ENCODE peak calls at places on chromosome X, in four cellular contexts. V, S, X and Q are unnamed samples. For H3K9me3, the result is how much of the 10 kb centered on the place peaks cover.

GRCh38 chrX:7168366-7168765 is 20.4 kb upstream of the PUDP start:
- DNase-seq in X (no peak), S (no peak), V (no peak), Q (no peak)

GRCh38 chrX:131802836-131803626 is 220.1 kb upstream of the STK26 start:
- DNase-seq in X (peak), V (peak), S (no peak), Q (peak)

GRCh38 chrX:53682885-53683555 is 3.5 kb downstream of the HUWE1 start:
- DNase-seq in X (peak), S (peak), V (peak), Q (peak)

GRCh38 chrX:141301017-141301416 is 58.7 kb upstream of the SPANXC start:
- DNase-seq in X (no peak), S (no peak), V (no peak), Q (no peak)

GRCh38 chrX:47502591-47503222 is 19.7 kb upstream of the ZNF41 start:
- DNase-seq in X (peak), V (no peak), S (peak), Q (peak)

GRCh38 chrX:9576059-9576458 is 111.2 kb downstream of the TBL1X start:
- DNase-seq in V (no peak), S (no peak), X (no peak), Q (no peak)

GRCh38 chrX:150197388-150197787 is 165.7 kb upstream of the MAMLD1 start:
- DNase-seq in V (no peak), X (peak), S (no peak), Q (no peak)

GRCh38 chrX:29530520-29530919 is 684.8 kb upstream of the MAGEB2 start:
- DNase-seq in V (no peak), S (peak), X (peak), Q (peak)

GRCh38 chrX:8043121-8043520 is 115.9 kb upstream of the PNPLA4 start:
- DNase-seq in X (peak), V (no peak), S (no peak), Q (no peak)

GRCh38 chrX:47514553-47515235 is 31.7 kb upstream of the ZNF41 start:
- DNase-seq in X (peak), S (peak), V (no peak), Q (no peak)

GRCh38 chrX:130805906-130806305 is 97.1 kb downstream of the ENOX2 start:
- DNase-seq in S (no peak), V (no peak), X (peak), Q (no peak)

GRCh38 chrX:147846676-147847075 is 65.0 kb upstream of the FMR1 start:
- DNase-seq in X (no peak), S (no peak), V (no peak), Q (no peak)

GRCh38 chrX:149003863-149004660 is 501.0 kb downstream of the IDS start:
- DNase-seq in V (no peak), X (no peak), S (peak), Q (no peak)

GRCh38 chrX:132041016-132041415 is 17.9 kb downstream of the STK26 start:
- DNase-seq in X (peak), S (peak), V (no peak), Q (no peak)

GRCh38 chrX:8049827-8050226 is 121.2 kb downstream of the VCX2 start:
- DNase-seq in V (no peak), S (no peak), X (no peak), Q (no peak)

GRCh38 chrX:110600745-110601310 is 194.8 kb downstream of the CHRDL1 start:
- DNase-seq in X (no peak), S (no peak), V (no peak), Q (peak)

GRCh38 chrX:151875270-151876026 is 37.2 kb upstream of the MAGEA4 start:
- DNase-seq in S (no peak), V (no peak), X (peak), Q (no peak)

GRCh38 chrX:54230440-54231148 is 47.5 kb upstream of the FAM120C start:
- DNase-seq in V (no peak), X (no peak), S (peak), Q (no peak)

GRCh38 chrX:124030520-124030919 is 69.0 kb downstream of the STAG2 start:
- DNase-seq in V (no peak), S (no peak), X (peak), Q (peak)

GRCh38 chrX:109390556-109390955 is 91.3 kb downstream of the GUCY2F start:
- DNase-seq in V (no peak), X (peak), S (no peak), Q (no peak)

GRCh38 chrX:68995780-68996551 is 167.1 kb downstream of the EFNB1 start:
- DNase-seq in S (peak), V (no peak), X (peak), Q (no peak)

GRCh38 chrX:14380044-14380443 is 149.3 kb upstream of the GLRA2 start:
- DNase-seq in X (no peak), S (no peak), V (no peak), Q (no peak)

GRCh38 chrX:3820170-3820569 is 106.7 kb upstream of the PRKX start:
- DNase-seq in V (no peak), X (peak), S (peak), Q (peak)

GRCh38 chrX:34632404-34632803 is 24.7 kb downstream of the TMEM47 start:
- DNase-seq in S (no peak), V (no peak), X (no peak), Q (no peak)

GRCh38 chrX:54043696-54044125 is 562 bp downstream of the PHF8 start:
- DNase-seq in S (peak), X (peak), V (peak), Q (peak)

GRCh38 chrX:79366888-79367749 is at the start of gene ITM2A:
- DNase-seq in V (no peak), X (peak), S (no peak), Q (no peak)

GRCh38 chrX:21700289-21700688 is 42.2 kb upstream of the KLHL34 start:
- DNase-seq in V (no peak), X (no peak), S (no peak), Q (no peak)

GRCh38 chrX:21702725-21703228 is 44.6 kb upstream of the KLHL34 start:
- DNase-seq in X (no peak), S (no peak), V (no peak), Q (no peak)

GRCh38 chrX:21700967-21701366 is 42.8 kb upstream of the KLHL34 start:
- DNase-seq in X (no peak), S (no peak), V (no peak), Q (no peak)

DNA sequence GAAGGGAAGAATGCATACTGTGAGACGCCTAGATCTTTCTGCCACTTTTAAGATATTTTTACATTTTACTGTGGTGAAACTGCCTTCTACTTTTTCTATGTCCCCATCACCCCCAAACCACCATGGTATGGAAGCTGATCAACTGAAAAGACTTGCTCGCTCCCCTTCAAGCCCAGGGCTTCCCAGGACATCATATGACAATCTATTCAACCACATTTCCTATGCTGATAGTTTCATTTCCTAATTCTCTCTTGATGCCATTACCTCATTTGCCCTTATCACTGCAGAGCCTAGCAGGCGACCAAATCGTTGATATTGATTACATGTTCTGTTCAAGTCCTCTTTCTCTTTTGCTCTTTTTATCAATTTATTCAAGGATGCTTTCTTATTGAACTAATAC is 40.1 kb upstream of the KLHL34 start:
- DNase-seq in X (no peak), V (no peak), S (no peak), Q (no peak)
- H3K9me3 ChIP-seq in X (under half), V (under half), S (under half), Q (under half)

DNA sequence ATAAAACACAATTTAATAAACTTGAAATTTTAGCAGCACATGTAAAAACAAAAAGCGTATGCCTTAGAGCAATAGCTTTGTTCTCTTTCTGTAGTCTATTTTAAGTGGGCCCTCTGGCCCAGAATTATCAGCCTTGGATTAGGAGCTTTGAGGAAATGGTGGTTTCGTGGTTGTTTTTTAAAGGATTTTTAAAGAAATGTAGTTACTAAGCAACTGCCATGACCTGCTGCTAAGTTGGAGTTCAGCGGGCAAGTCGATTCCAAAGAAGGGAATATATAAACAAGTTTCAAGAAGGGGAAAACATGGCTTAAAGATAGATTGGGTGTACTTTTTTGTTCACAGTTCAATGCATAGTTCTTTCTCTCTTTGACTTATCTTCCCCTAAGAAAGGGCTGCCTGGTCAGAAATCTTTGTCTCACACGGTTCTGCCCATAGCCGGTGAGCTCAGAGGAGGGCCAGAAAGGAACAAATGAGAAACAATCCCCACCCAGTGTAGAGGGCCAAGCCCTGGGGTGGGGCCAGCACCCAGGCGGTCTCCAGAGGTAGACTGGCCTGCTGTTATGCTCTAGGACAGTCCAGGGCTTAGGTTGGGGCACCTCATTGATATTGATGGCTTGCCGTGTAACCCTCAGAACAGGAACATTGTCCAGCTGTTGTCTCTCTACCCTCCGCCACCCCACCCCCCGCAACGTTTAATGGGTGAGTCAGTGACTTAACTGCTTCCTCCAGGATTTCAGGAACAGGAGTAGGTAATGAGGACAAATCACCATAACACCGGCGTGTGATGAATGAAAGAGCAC is 32.5 kb downstream of the DLG3 start:
- DNase-seq in V (no peak), X (peak), S (peak), Q (peak)
- H3K4me3 ChIP-seq in V (no peak), X (no peak), S (no peak), Q (peak)

DNA sequence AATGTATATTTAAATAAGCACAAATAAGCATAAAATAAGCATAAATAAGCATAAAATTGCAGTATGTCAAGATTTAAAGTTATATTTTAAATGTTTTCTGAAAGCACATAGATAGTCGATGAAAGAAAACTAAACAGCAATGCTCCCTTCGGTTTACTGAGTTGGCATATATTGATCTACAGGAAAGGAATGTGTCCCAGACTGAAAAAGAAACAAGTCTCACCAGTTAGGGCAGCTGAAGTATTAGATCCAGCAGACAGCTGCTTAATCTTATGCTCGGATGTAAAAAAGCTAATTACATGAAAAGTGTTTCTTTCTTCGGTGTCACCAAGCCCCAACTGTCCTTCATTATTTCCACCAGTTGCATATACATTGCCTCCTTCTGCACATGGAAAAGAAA is 8.7 kb downstream of the RPGR start:
- DNase-seq in V (no peak), S (no peak), X (no peak), Q (no peak)
- H3K4me2 ChIP-seq in V (no peak), S (no peak), X (no peak), Q (peak)

GRCh38 chrX:1222511-1223252 is 10.2 kb upstream of the CRLF2 start:
- DNase-seq in V (no peak), S (peak), X (peak), Q (peak)

GRCh38 chrX:1223253-1223621 is 10.8 kb upstream of the CRLF2 start:
- DNase-seq in S (no peak), V (no peak), X (no peak), Q (no peak)

GRCh38 chrX:1224954-1225353 is 12.5 kb upstream of the CRLF2 start:
- DNase-seq in S (no peak), X (no peak), V (no peak), Q (no peak)

GRCh38 chrX:1226249-1226648 is 13.8 kb upstream of the CRLF2 start:
- DNase-seq in X (no peak), V (no peak), S (no peak), Q (no peak)

DNA sequence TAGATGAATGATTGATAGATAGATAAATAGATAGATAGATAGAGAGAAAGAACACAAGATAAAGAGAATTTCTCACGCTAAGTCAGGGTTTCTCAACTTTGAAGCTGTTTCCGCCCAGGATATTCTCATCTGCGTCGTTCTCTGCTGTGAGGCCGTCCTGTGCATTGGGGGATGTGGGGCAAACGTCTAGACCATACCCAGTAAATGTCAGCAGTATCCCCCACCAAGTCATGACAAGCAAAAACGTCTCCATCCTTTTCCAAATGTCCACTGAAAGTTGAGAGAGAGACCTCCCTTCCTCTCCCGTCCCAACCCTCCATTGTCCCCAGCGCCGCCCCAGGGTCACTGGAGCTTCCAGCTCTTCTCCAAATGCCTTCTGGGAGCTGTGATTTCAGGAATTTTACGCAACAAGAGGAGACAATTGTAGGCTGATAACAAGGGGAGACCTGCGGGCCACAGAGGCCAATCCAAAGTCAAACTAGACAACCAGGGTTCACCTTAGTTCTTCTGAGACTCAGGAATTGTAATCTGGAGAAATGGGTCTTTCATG is 8.9 kb upstream of the CRLF2 start:
- DNase-seq in S (no peak), X (no peak), V (no peak), Q (no peak)
- H3K9me3 ChIP-seq in S (under half), X (under half), V (under half), Q (under half)

GRCh38 chrX:40576291-40576690 is 4.5 kb upstream of the ATP6AP2 start:
- DNase-seq in S (peak), V (no peak), X (no peak), Q (no peak)

GRCh38 chrX:40573763-40574162 is 7.0 kb upstream of the ATP6AP2 start:
- DNase-seq in X (peak), S (peak), V (peak), Q (no peak)

GRCh38 chrX:40571600-40571999 is 9.2 kb upstream of the ATP6AP2 start:
- DNase-seq in X (no peak), S (no peak), V (no peak), Q (no peak)

DNA sequence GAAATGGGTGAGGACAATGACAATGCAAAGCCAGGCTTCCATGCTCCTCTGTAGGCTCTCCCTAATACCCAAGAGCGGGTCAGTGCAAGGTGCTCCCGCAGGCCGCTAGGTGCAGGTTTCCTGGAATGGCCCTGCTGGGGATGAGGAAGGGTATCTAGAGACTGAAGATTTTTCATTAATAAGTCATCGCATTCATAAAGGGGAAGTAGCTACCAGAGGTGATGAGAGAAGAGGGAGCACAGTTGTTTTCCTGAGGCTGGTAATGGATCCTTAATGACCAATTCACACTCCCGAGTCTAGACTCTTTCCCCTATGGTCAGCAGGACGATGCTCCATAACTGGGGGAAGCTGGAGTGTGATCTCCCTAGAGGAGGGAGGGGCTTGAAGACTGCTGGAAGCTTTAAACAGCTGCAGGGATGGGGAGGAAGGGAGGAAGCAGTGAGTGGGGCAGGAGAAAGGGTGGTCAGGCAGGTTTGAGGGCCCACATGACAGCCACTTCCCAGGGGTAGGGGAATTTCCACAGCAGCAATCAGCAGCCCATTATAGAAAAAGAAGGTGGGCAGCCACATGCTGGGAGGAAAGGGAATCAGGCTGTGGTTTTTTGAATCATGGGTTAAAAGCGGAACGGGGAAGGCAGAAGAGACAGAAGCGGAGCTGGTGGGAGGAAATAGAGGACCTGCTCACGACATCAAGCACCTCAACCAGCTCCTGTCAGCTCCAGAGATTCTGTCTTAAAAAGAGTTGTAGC is 10.2 kb upstream of the ATP6AP2 start:
- DNase-seq in S (no peak), X (no peak), V (no peak), Q (no peak)
- H3K4me3 ChIP-seq in S (no peak), X (no peak), V (no peak), Q (no peak)

DNA sequence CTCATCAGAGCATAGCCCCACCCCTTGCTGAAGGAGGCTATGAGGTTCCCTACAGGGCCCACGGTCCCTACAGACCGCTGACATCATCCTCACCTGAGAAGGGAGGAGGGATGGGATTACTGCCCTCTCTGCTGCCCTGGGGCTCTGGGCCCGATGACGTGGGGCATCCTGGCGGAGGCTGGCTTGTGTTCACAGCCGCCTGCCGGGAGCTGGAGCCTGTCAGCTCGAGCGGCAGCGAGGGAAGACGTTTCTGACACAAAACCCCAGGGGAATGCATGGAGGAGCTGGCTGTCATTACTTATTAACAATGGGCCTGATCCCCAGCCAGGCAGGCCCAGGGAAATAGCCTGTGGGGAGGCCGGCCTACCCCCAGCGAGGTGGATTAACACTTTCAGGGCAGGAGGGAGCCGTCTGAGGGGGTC is 106.6 kb upstream of the ATP6AP2 start:
- DNase-seq in V (no peak), S (peak), X (peak), Q (no peak)
- H3K4me2 ChIP-seq in V (no peak), S (no peak), X (no peak), Q (no peak)

GRCh38 chrX:17161991-17162390 is 213.0 kb upstream of the NHS start:
- DNase-seq in V (no peak), X (peak), S (no peak), Q (no peak)
- H3K9me3 ChIP-seq in V (under half), X (under half), S (half or more), Q (under half)

DNA sequence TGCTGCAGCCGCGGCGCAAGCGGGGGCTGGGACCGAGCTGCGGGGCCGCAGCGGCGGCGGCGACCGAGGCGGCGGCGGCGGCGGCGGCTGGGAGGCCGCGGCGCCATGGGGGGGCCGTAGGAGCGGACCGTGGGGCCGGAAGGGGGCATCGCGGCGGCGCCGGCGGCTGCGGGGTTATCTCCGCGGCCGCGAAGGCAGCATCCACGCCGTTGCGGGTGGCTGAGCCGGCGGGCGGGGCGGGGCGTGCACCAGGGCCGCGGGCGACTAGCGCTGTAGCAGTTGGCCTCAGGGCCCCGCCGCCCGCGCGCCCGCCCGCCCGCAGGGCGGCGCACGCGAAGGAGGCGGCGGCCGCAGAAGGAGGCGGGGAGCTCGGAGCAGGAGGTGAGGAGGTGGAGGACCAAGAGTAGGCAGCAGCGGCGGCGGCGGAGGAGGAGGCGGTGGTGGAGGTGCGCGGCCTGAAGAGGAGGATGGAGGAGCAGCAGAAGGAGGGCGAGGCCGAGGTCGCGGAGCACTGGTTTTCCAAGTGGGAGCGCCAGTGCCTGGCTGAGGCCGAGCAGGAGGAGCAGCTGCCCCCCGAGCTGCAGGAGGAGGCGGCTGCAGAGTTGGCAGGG is 126.1 kb upstream of the CXorf66 start:
- DNase-seq in X (no peak), S (no peak), V (no peak), Q (peak)
- H3K4me3 ChIP-seq in X (peak), S (peak), V (no peak), Q (peak)